ENCODE peak calls at places on chromosomes 7 and 10, in nine cellular contexts. R, Z, D, E, V, K, S, H and T are unnamed samples.

GRCh38 chr7:11726251-11727155 is 105.5 kb downstream of the THSD7A start:
- DNase-seq in R (no peak), Z (no peak), D (no peak), E (no peak), V (peak; percentile 86), K (no peak), S (no peak), H (no peak), T (no peak)

GRCh38 chr10:26931223-26931622 is 70.5 kb upstream of the ABI1 start:
- DNase-seq in R (no peak), Z (no peak), D (no peak), E (no peak), V (no peak), K (no peak), S (no peak), H (no peak), T (peak; percentile 73)

GRCh38 chr7:156523447-156524048 is 117.0 kb upstream of the RNF32 start:
- DNase-seq in R (no peak), Z (no peak), D (no peak), E (no peak), V (no peak), K (no peak), S (no peak), H (no peak), T (no peak)

GRCh38 chr7:23942032-23942431 is 232.0 kb downstream of the STK31 start:
- DNase-seq in R (no peak), Z (no peak), D (no peak), E (no peak), V (no peak), K (no peak), S (no peak), H (no peak), T (no peak)

GRCh38 chr10:63497321-63497720 is 23.9 kb upstream of the REEP3 start:
- DNase-seq in R (no peak), Z (no peak), D (no peak), E (no peak), V (no peak), K (no peak), S (no peak), H (no peak), T (no peak)

GRCh38 chr10:70323697-70324340 is 40.0 kb upstream of the NPFFR1 start:
- DNase-seq in R (no peak), Z (no peak), D (no peak), E (no peak), V (no peak), K (no peak), S (no peak), H (no peak), T (no peak)

GRCh38 chr7:40824461-40824860 is 689.7 kb downstream of the SUGCT start:
- DNase-seq in R (no peak), Z (no peak), D (no peak), E (no peak), V (no peak), K (no peak), S (no peak), H (no peak), T (no peak)

GRCh38 chr10:117002206-117002605 is 2.8 kb downstream of the SHTN1 start:
- DNase-seq in R (no peak), Z (no peak), D (no peak), E (no peak), V (no peak), K (no peak), S (no peak), H (no peak), T (no peak)

GRCh38 chr10:125061557-125062243 is 98.7 kb downstream of the CTBP2 start:
- DNase-seq in R (no peak), Z (no peak), D (no peak), E (peak; percentile 26), V (no peak), K (no peak), S (no peak), H (no peak), T (no peak)

GRCh38 chr10:15461353-15462108 is 90.4 kb upstream of the FAM171A1 start:
- DNase-seq in R (peak; percentile 22), Z (no peak), D (no peak), E (no peak), V (peak; percentile 7), K (peak; percentile 86), S (no peak), H (no peak), T (peak; percentile 27)

GRCh38 chr7:75599244-75599771 is 107.2 kb downstream of the SPDYE5 start:
- DNase-seq in R (peak; percentile 85), Z (no peak), D (peak; percentile 96), E (peak; percentile 96), V (peak; percentile 34), K (no peak), S (peak; percentile 98), H (peak; percentile 99), T (no peak)

GRCh38 chr7:36357054-36357453 is 32.6 kb upstream of the ANLN start:
- DNase-seq in R (no peak), Z (no peak), D (no peak), E (no peak), V (no peak), K (no peak), S (no peak), H (peak; percentile 43), T (no peak)

GRCh38 chr10:112588225-112588990 is 141.4 kb downstream of the VTI1A start:
- DNase-seq in R (no peak), Z (no peak), D (no peak), E (no peak), V (peak; percentile 27), K (no peak), S (no peak), H (no peak), T (no peak)

GRCh38 chr7:27640914-27641570 is 21.6 kb downstream of the HIBADH start:
- DNase-seq in R (peak; percentile 96), Z (no peak), D (no peak), E (no peak), V (peak; percentile 76), K (peak; percentile 25), S (no peak), H (peak; percentile 42), T (peak; percentile 88)

GRCh38 chr7:130288829-130289228 is 4.1 kb upstream of the CPA4 start:
- DNase-seq in R (no peak), Z (no peak), D (no peak), E (no peak), V (no peak), K (no peak), S (no peak), H (no peak), T (peak; percentile 2)

GRCh38 chr10:97542169-97543024 is 30.2 kb upstream of the ANKRD2 start:
- DNase-seq in R (peak; percentile 98), Z (no peak), D (no peak), E (peak; percentile 21), V (peak; percentile 99), K (peak; percentile 80), S (no peak), H (peak; percentile 59), T (peak; percentile 75)

GRCh38 chr7:20542594-20542993 is 72.9 kb upstream of the ABCB5 start:
- DNase-seq in R (peak; percentile 60), Z (no peak), D (no peak), E (no peak), V (peak; percentile 40), K (no peak), S (no peak), H (no peak), T (no peak)